ENCODE peak calls at places on chromosomes 13 and 19, in five cellular contexts. O is heart right ventricle, L is body of pancreas, R is ovary, N is bronchial epithelial cell. M is an unnamed sample. For H3K27me3 and H3K36me3, the result is how much of the 10 kb centered on the place peaks cover.

GRCh38 chr19:15614507-15615379 is at the start of gene CYP4F8:
- DNase-seq in L (peak), R (no peak), N (no peak), O (no peak), M (no peak)

GRCh38 chr13:95154441-95154886 is 146.8 kb downstream of the ABCC4 start:
- DNase-seq in L (no peak), O (no peak), R (no peak), N (peak), M (no peak)

GRCh38 chr13:76798037-76798436 is 88.2 kb downstream of the KCTD12 start:
- DNase-seq in L (no peak), O (no peak), R (no peak), N (no peak), M (no peak)

GRCh38 chr13:40615619-40616018 is 50.8 kb downstream of the FOXO1 start:
- DNase-seq in L (no peak), N (no peak), R (no peak), O (no peak), M (no peak)

GRCh38 chr19:54106716-54107115 is 4.1 kb downstream of the NDUFA3 start:
- DNase-seq in O (no peak), L (no peak), R (no peak), N (no peak), M (peak)

GRCh38 chr13:76991432-76991795 is 467 bp upstream of the CLN5 start:
- DNase-seq in L (peak), N (peak), R (no peak), O (no peak), M (no peak)

GRCh38 chr13:44380404-44381165 is 7.0 kb downstream of the SERP2 start:
- DNase-seq in L (no peak), R (no peak), N (no peak), O (no peak), M (no peak)

GRCh38 chr19:38650911-38651584 is 3.6 kb downstream of the ACTN4 start:
- DNase-seq in N (peak), L (no peak), R (no peak), O (no peak), M (no peak)

GRCh38 chr13:21661097-21661496 is 9.8 kb upstream of the FGF9 start:
- DNase-seq in N (no peak), L (no peak), R (no peak), O (no peak), M (no peak)

GRCh38 chr13:46698015-46698414 is 98.9 kb downstream of the ESD start:
- DNase-seq in O (peak), N (no peak), L (peak), R (peak), M (peak)

GRCh38 chr19:610071-610800 is 20.6 kb downstream of the HCN2 start:
- DNase-seq in N (no peak), R (peak), L (no peak), O (no peak), M (no peak)

GRCh38 chr13:31328549-31329229 is 128.9 kb downstream of the B3GLCT start:
- DNase-seq in N (peak), O (no peak), L (no peak), R (no peak), M (no peak)

GRCh38 chr19:48821633-48822032 is 10.8 kb upstream of the BCAT2 start:
- DNase-seq in N (no peak), R (no peak), O (no peak), L (no peak), M (no peak)

GRCh38 chr13:57137631-57138030 is 3.1 kb upstream of the PRR20A start:
- DNase-seq in R (no peak), O (no peak), L (no peak), N (no peak), M (no peak)

GRCh38 chr13:86201477-86201876 is 402.3 kb upstream of the SLITRK6 start:
- DNase-seq in N (no peak), L (no peak), R (no peak), O (no peak), M (no peak)

GRCh38 chr19:22532388-22533310 is 101.5 kb upstream of the ZNF492 start:
- DNase-seq in O (peak), R (peak), N (no peak), L (peak), M (peak)

GRCh38 chr13:32136716-32137115 is 105.1 kb downstream of the FRY start:
- DNase-seq in N (no peak), L (no peak), O (no peak), R (no peak), M (no peak)

GRCh38 chr13:86870388-86870966 is 800.7 kb upstream of the SLITRK5 start:
- DNase-seq in L (no peak), R (no peak), O (no peak), N (peak), M (no peak)

GRCh38 chr13:113448885-113449692 is 4.2 kb downstream of the ADPRHL1 start:
- DNase-seq in O (peak), R (peak), N (peak), L (peak), M (no peak)

GRCh38 chr13:83350569-83350968 is 531.7 kb downstream of the SLITRK1 start:
- DNase-seq in R (no peak), N (peak), O (no peak), L (no peak), M (no peak)

GRCh38 chr13:57631607-57632275 is at the start of gene PCDH17:
- DNase-seq in R (no peak), L (peak), N (no peak), O (peak), M (peak)

DNA sequence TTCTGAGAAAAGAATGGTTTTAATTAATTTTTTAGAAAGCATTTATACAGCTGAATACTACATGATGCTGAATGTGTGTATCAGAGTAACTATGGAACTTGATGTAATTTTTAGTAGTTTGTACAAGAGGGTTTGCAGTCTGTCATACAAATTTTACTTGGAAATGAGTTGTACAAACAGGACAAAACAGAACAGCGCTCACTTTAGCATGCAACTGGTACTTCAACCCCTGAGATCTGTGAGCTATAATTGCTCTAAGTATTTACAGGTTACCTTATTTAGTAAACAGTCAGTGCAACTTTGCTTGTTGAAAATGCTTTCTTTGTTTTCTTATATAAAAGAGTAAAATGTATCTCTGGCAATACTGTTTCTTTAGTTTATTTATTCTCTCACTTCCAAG is 719 bp downstream of the TNFRSF19 start:
- DNase-seq in R (no peak), N (peak), O (no peak), L (no peak), M (no peak)
- H3K4me3 ChIP-seq in R (no peak), N (no peak), O (peak), L (no peak), M (peak)

GRCh38 chr13:52949044-52949443 is 79.6 kb upstream of the OLFM4 start:
- DNase-seq in L (no peak), N (no peak), O (no peak), R (no peak), M (no peak)

GRCh38 chr13:52950436-52950960 is 78.1 kb upstream of the OLFM4 start:
- DNase-seq in N (no peak), R (no peak), L (no peak), O (no peak), M (no peak)

GRCh38 chr13:52954838-52955237 is 73.8 kb upstream of the OLFM4 start:
- DNase-seq in L (no peak), R (no peak), O (no peak), N (no peak), M (no peak)

GRCh38 chr13:52945348-52945747 is 83.3 kb upstream of the OLFM4 start:
- DNase-seq in O (no peak), R (no peak), N (no peak), L (no peak), M (no peak)

DNA sequence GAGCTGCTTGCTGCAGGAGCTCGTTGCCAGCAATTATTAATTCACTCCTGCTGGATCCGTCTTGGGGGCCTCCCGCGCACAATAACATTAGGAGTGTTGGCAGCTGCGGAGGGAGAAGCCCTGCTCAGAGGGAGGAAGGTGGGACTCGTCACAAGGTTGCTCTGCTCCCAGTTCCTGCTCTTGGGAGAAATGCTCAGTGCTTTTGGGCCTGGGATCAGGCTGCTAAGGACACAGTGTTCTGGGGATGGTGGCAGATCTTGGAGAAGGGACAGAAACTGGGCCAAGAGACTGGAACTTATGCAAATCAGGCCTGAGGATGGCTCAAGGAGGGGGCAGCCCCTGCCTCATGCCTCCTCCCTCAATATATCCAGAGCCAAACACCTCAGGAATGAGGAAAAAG is 78.9 kb upstream of the OLFM4 start:
- DNase-seq in L (no peak), N (no peak), R (no peak), O (no peak), M (peak)
- H3K27me3 ChIP-seq in L (under half), N (under half), R (under half), O (under half), M (under half)

GRCh38 chr19:4037301-4037949 is 29.3 kb downstream of the ZBTB7A start:
- DNase-seq in N (no peak), O (no peak), L (no peak), R (no peak), M (no peak)
- H3K36me3 ChIP-seq in N (under half), O (under half), L (under half), R (under half), M (half or more)

DNA sequence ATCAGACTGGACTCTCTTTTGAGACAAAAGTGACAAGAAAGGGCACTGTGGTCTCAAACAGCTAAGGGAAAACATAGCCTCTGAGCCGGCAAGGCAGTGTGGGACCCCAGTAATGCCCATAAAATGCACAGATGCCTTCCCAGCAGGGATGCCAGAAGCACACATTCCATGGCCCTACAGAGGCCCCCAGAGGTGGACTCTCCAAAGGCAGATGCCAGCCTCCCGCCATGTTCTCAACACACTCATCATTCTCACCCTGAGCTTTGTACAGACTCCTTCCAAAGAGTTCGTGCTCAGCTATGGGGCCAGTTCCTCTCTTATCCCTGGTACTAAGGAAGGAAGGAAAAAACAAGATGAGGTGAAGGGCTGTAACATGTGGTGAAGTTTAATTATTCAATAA is 67.1 kb upstream of the ATP12A start:
- DNase-seq in O (no peak), R (no peak), N (no peak), L (no peak), M (no peak)
- H3K4me3 ChIP-seq in O (no peak), R (no peak), N (no peak), L (no peak), M (no peak)

DNA sequence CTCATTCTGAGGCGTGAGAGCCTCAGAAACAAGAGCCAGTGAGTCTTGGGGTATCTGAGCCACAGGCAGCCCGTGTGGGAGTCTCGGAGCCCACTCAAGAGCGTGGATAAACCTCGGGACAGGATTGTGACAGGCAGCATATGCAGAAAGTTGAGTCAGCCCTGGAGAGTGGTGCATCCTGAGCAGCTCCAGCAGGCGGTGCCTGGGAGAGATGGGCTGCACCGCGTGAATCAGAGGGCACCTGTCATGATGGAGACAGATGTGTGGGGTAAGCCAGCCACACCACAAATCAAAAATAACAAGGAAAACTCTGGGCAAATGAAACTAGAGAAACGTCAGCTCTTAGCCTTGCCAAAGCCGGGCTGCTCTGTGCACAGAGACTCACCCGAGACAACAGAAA is 30.0 kb upstream of the POP4 start:
- DNase-seq in L (no peak), O (no peak), R (no peak), N (no peak), M (no peak)
- H3K27me3 ChIP-seq in L (under half), O (under half), R (under half), N (under half), M (half or more)